ENCODE peak calls at places on chromosomes 2 and 18, in five cellular contexts. A is AG04450, M is type B pancreatic cell, L is colonic mucosa, P is HFF-Myc. J is an unnamed sample.

GRCh38 chr18:34977787-34978532 is 63.3 kb upstream of the MAPRE2 start:
- DNase-seq in A (no peak), M (peak; percentile 71), L (peak; percentile 82), P (no peak), J (peak; percentile 85)

GRCh38 chr18:58447342-58448190 is 181.3 kb downstream of the ALPK2 start:
- DNase-seq in A (no peak), M (no peak), L (no peak), P (no peak), J (no peak)

GRCh38 chr18:3773303-3773702 is 323.3 kb downstream of the TGIF1 start:
- DNase-seq in A (no peak), M (no peak), L (no peak), P (no peak), J (no peak)

GRCh38 chr18:3256693-3257626 is 5.0 kb upstream of the MYL12B start:
- DNase-seq in A (no peak), M (no peak), L (peak; percentile 12), P (no peak), J (no peak)

GRCh38 chr2:127526940-127527804 is 883 bp upstream of the IWS1 start:
- DNase-seq in A (no peak), M (no peak), L (peak; percentile 52), P (no peak), J (no peak)

GRCh38 chr2:9152975-9153402 is 53.6 kb upstream of the ASAP2 start:
- DNase-seq in A (no peak), M (no peak), L (no peak), P (no peak), J (no peak)

GRCh38 chr2:229129738-229130371 is 141.2 kb downstream of the PID1 start:
- DNase-seq in A (no peak), M (no peak), L (peak; percentile 60), P (no peak), J (no peak)

GRCh38 chr2:1541812-1542211 is 128.5 kb downstream of the TPO start:
- DNase-seq in A (no peak), M (no peak), L (no peak), P (no peak), J (no peak)

GRCh38 chr2:227324671-227325055 is 388 bp upstream of the MFF start:
- DNase-seq in A (no peak), M (no peak), L (peak; percentile 31), P (peak; percentile 16), J (no peak)

GRCh38 chr2:33606622-33607021 is 7.5 kb upstream of the FAM98A start:
- DNase-seq in A (no peak), M (no peak), L (no peak), P (no peak), J (no peak)

GRCh38 chr2:53755022-53755630 is 12.5 kb upstream of the CHAC2 start:
- DNase-seq in A (no peak), M (no peak), L (peak; percentile 27), P (no peak), J (no peak)

GRCh38 chr2:1685957-1686783 is 58.1 kb downstream of the PXDN start:
- DNase-seq in A (no peak), M (no peak), L (no peak), P (no peak), J (peak; percentile 81)

GRCh38 chr2:36376992-36377738 is 21.6 kb downstream of the CRIM1 start:
- DNase-seq in A (no peak), M (no peak), L (peak; percentile 79), P (no peak), J (no peak)

GRCh38 chr2:174282449-174282848 is 34.1 kb upstream of the OLA1 start:
- DNase-seq in A (no peak), M (no peak), L (no peak), P (no peak), J (no peak)

GRCh38 chr2:108607706-108608301 is 73.5 kb downstream of the LIMS1 start:
- DNase-seq in A (no peak), M (no peak), L (no peak), P (no peak), J (no peak)

GRCh38 chr2:86477349-86477748 is 36.2 kb downstream of the KDM3A start:
- DNase-seq in A (no peak), M (no peak), L (no peak), P (no peak), J (no peak)

GRCh38 chr2:218325566-218326160 is 31.0 kb upstream of the CATIP start:
- DNase-seq in A (no peak), M (no peak), L (no peak), P (no peak), J (no peak)

GRCh38 chr2:184598313-184599053 is at the start of gene ZNF804A:
- DNase-seq in A (no peak), M (peak; percentile 70), L (peak; percentile 27), P (no peak), J (peak; percentile 84)

GRCh38 chr2:85589982-85590791 is 5.4 kb upstream of the RNF181 start:
- DNase-seq in A (peak; percentile 79), M (no peak), L (no peak), P (no peak), J (no peak)

GRCh38 chr2:101630224-101630949 is 67.1 kb upstream of the MAP4K4 start:
- DNase-seq in A (no peak), M (no peak), L (no peak), P (no peak), J (no peak)

GRCh38 chr18:9743200-9744016 is 35.3 kb downstream of the RAB31 start:
- DNase-seq in A (peak; percentile 74), M (no peak), L (no peak), P (peak; percentile 91), J (peak; percentile 88)

GRCh38 chr2:223759569-223760430 is 77.6 kb downstream of the AP1S3 start:
- DNase-seq in A (no peak), M (no peak), L (no peak), P (peak; percentile 15), J (peak; percentile 10)

GRCh38 chr2:27071277-27071989 is at the start of gene OST4:
- DNase-seq in A (peak; percentile 84), M (peak; percentile 94), L (peak; percentile 94), P (peak; percentile 57), J (peak; percentile 97)

GRCh38 chr18:73352546-73352945 is 484.8 kb upstream of the NETO1 start:
- DNase-seq in A (no peak), M (no peak), L (no peak), P (no peak), J (no peak)

GRCh38 chr2:238846503-238847431 is 1.1 kb upstream of the TWIST2 start:
- DNase-seq in A (no peak), M (no peak), L (no peak), P (no peak), J (no peak)

GRCh38 chr2:238845583-238846480 is 2.1 kb upstream of the TWIST2 start:
- DNase-seq in A (no peak), M (peak; percentile 42), L (no peak), P (no peak), J (no peak)

GRCh38 chr2:238847841-238848565 is at the start of gene TWIST2:
- DNase-seq in A (peak; percentile 75), M (no peak), L (peak; percentile 54), P (peak; percentile 95), J (peak; percentile 87)

GRCh38 chr2:238848566-238848940 is 668 bp downstream of the TWIST2 start:
- DNase-seq in A (no peak), M (no peak), L (no peak), P (no peak), J (peak; percentile 82)

DNA sequence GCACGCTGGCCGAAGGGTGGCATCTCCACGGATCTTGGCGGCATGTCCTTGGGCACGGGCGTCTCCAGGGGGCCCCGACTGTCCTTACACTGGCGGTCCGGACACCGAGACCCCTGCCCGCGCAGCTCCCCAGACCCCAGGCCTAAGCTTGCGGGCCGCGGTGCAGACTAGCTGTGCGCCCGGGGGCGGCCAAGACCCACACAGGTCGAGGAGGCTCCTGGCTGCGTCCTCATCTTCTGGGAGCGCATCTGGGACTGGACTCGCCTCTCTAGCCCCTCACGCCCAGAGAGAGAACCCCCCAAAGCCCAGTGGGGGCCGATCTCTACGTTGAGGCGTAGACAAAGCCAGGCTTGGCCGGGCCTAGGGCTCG is 468 bp upstream of the TWIST2 start:
- DNase-seq in A (no peak), M (no peak), L (no peak), P (no peak), J (no peak)
- TF ChIP-seq CTCF in A (no peak), M (no peak), L (no peak), P (no peak), J (no peak)

GRCh38 chr2:16194530-16194929 is 254.2 kb downstream of the MYCN start:
- DNase-seq in A (no peak), M (no peak), L (no peak), P (no peak), J (no peak)

GRCh38 chr2:16196687-16197503 is 256.5 kb downstream of the MYCN start:
- DNase-seq in A (no peak), M (no peak), L (no peak), P (no peak), J (no peak)

GRCh38 chr2:16194096-16194390 is 253.7 kb downstream of the MYCN start:
- DNase-seq in A (no peak), M (no peak), L (no peak), P (no peak), J (no peak)

GRCh38 chr2:16195681-16196070 is 255.3 kb downstream of the MYCN start:
- DNase-seq in A (no peak), M (no peak), L (no peak), P (no peak), J (no peak)

DNA sequence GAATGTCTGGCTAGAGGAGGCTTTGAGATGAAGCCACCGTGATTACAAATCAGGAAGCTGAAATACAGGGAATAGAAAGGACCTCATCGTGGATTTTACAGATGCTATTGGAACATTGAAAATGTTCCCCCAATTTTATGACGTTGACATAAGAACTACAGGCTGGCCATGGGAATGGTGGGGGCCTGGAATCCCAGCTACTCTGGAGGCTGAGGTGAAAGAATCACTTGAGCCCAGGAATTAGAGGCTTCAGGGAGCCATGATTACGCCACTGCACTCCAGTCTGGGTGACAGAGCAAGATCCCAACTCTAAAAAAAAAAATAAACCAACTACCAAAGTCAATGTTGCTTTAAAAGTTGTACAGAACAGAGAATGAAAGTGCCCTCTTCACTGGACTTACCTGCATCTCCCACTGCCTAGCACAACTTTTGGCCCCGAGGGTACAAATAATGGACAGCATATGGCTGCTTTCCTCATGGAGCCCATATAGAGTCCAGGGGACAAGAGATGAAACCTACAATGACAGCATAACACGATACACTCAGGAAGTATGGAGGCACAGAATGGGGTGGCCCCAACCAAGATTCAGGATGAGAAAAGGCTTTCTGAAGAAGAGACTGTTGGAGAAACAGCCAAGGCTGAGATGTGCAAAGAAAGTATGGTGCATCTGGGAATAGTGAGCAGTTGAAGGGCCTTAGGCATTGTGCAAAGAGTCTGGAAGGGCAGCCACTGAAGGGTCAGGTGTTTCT is 254.8 kb downstream of the MYCN start:
- DNase-seq in A (no peak), M (no peak), L (no peak), P (no peak), J (no peak)
- TF ChIP-seq CTCF in A (no peak), M (no peak), L (no peak), P (no peak), J (no peak)

DNA sequence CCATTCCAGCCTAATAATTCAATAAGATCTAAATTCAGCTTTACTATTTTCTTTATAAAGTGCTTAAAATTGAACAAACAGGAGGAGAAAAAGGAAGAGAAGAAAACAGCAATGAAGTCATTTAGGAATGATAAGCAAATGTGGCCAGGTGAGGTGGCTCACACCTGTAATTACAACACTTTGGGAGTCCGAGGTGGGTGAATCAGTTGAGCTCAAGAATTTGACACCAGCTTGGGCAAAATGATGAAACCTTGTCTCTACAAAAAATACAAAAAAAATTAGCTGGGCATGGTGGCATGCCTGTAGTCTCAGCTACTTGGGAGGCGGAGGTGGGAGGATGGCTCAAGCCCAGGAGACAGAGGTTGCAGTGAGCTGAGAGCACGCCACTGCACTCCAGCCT is 129.0 kb downstream of the CAMKMT start:
- DNase-seq in A (no peak), M (no peak), L (no peak), P (no peak), J (no peak)
- TF ChIP-seq CTCF in A (no peak), M (no peak), L (no peak), P (no peak), J (no peak)

GRCh38 chr2:203155406-203155805 is 83.4 kb upstream of the CYP20A1 start:
- DNase-seq in A (no peak), M (no peak), L (no peak), P (no peak), J (no peak)
- TF ChIP-seq CTCF in A (no peak), M (no peak), L (no peak), P (no peak), J (no peak)